ENCODE peak calls at places on chromosomes 13 and 19, in eight cellular contexts. W, X, A, S, F, Q, U and R are unnamed samples.

GRCh38 chr13:59301166-59301551 is 862.6 kb downstream of the DIAPH3 start:
- DNase-seq in A (no peak), X (no peak), Q (no peak), W (no peak), F (no peak), U (no peak), S (no peak), R (no peak)

GRCh38 chr13:61276401-61276800 is 139.2 kb downstream of the PCDH20 start:
- DNase-seq in Q (no peak), A (no peak), X (no peak), F (no peak), W (no peak), U (no peak), S (no peak), R (no peak)

GRCh38 chr13:51781246-51782022 is 22.5 kb downstream of the DHRS12 start:
- DNase-seq in S (no peak), W (no peak), U (no peak), A (peak), Q (peak), X (no peak), F (no peak), R (no peak)

GRCh38 chr19:10537668-10538067 is 6.0 kb upstream of the ATG4D start:
- DNase-seq in W (no peak), U (no peak), S (no peak), X (no peak), A (no peak), Q (no peak), F (no peak), R (no peak)

GRCh38 chr13:99258946-99259345 is 767 bp upstream of the GPR18 start:
- DNase-seq in X (no peak), W (no peak), Q (no peak), U (no peak), A (no peak), S (no peak), F (no peak), R (no peak)

GRCh38 chr19:45125975-45126493 is 33.1 kb downstream of the PPP1R37 start:
- DNase-seq in A (peak), W (no peak), U (peak), X (peak), F (peak), Q (peak), S (no peak), R (peak)

GRCh38 chr19:40365613-40366401 is 17.3 kb downstream of the PLD3 start:
- DNase-seq in F (peak), A (peak), W (peak), U (peak), Q (peak), X (no peak), S (peak), R (peak)

GRCh38 chr19:5547881-5548280 is 19.9 kb downstream of the TINCR start:
- DNase-seq in F (no peak), X (no peak), Q (peak), W (no peak), U (peak), A (peak), S (no peak), R (no peak)

GRCh38 chr13:22562116-22562515 is 618.7 kb upstream of the SGCG start:
- DNase-seq in X (no peak), S (no peak), F (no peak), A (no peak), W (no peak), U (no peak), Q (no peak), R (no peak)

GRCh38 chr13:40993119-40993518 is 26.0 kb downstream of the ELF1 start:
- DNase-seq in Q (no peak), U (no peak), S (no peak), A (no peak), W (peak), X (no peak), F (no peak), R (no peak)

GRCh38 chr13:40995997-40996396 is 23.1 kb downstream of the ELF1 start:
- DNase-seq in X (no peak), W (no peak), S (no peak), Q (no peak), U (no peak), F (no peak), A (no peak), R (no peak)

GRCh38 chr13:40994581-40995230 is 24.4 kb downstream of the ELF1 start:
- DNase-seq in Q (no peak), U (no peak), S (no peak), X (no peak), F (no peak), A (no peak), W (no peak), R (no peak)

GRCh38 chr13:40993987-40994386 is 25.1 kb downstream of the ELF1 start:
- DNase-seq in A (no peak), U (no peak), X (no peak), W (no peak), F (peak), S (no peak), Q (no peak), R (no peak)

DNA sequence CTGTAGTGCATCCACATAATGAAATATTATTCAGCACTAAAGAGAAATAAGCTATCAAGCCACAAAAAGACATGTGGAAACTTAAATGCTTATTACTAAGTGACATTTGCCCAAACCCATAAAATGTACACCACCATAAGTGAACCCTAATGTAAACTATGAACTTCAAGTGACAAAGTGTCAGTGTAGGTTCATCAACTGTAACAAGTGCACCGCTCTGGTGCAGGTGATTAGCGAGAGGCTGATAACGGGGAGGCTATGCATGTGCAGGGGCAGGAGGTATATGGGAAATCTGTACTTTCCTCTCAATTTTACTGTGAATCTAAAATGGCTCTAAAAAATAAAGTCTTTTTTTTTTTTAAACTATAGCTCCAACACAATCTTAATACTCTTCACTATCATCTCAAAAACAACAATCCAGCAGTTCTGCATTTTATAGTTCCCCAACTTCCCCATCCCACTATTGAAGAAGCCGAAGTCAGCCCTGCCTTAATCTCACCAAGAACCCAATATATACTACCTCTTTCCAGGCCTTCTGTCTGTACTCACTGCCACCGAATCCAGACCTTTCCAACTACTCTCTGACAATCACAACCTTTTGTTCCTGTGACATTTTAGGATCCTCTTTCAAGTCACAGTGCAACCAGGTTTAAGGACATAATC is 22.6 kb downstream of the ELF1 start:
- DNase-seq in Q (no peak), F (no peak), X (no peak), S (no peak), A (no peak), U (no peak), W (no peak), R (no peak)
- H3K4me3 ChIP-seq in Q (no peak), F (no peak), X (no peak), S (no peak), A (no peak), U (no peak), W (no peak), R (no peak)

GRCh38 chr13:37290691-37291090 is 185.2 kb upstream of the CSNK1A1L start:
- DNase-seq in U (no peak), X (no peak), W (no peak), F (no peak), A (no peak), Q (no peak), S (no peak), R (no peak)
- TF ChIP-seq POLR2A in U (no peak), X (no peak), W (no peak), F (no peak), A (no peak), Q (no peak), S (no peak), R (no peak)

DNA sequence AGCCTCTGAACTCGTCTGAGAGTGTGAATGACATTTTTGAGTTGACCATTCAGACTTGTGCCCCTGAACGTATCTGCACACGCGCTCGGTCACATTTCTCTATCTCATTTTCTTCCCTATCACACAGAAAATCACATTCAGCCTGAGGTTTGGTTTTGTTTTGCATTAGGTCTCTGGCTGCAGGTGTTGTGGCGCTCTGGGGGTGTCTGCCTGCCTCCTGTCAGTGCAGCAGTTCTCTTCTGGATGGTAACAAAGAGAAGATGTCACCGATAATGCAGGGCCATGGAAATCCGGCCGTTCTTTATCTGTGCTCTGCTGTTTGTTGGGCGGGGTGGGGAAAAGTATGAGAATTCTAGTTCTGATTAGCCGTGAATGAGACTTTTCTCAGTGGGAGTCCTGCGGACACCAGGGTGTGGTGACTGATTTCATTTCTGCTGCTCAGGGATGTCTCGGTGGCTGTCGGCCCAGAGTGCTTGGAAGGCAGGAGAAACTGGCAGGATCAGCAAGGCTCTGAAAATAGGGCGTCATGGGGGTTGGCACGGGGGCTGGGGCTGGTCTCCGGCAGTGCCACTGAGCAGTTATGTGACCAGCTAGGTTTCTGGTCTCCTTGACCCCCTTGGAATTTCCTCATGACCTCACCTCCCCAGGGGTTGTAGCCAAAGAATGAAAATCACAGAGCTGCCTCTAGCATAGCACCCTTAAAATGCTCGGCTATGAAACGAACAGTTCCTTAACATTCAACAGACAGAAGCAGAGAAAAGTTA is 5.1 kb downstream of the RNF113B start:
- DNase-seq in F (no peak), X (no peak), Q (peak), S (no peak), A (peak), W (peak), U (no peak), R (no peak)
- H3K4me3 ChIP-seq in F (peak), X (no peak), Q (peak), S (no peak), A (no peak), W (peak), U (no peak), R (no peak)

GRCh38 chr19:801030-801860 is 4.0 kb downstream of the PTBP1 start:
- DNase-seq in S (peak), Q (peak), A (no peak), X (no peak), W (peak), U (no peak), F (no peak), R (peak)

GRCh38 chr19:800360-801029 is 3.2 kb downstream of the PTBP1 start:
- DNase-seq in X (no peak), W (no peak), Q (peak), A (no peak), F (peak), S (peak), U (no peak), R (no peak)

GRCh38 chr19:797528-798414 is 519 bp downstream of the PTBP1 start:
- DNase-seq in X (peak), A (peak), U (peak), S (peak), W (peak), Q (peak), F (peak), R (peak)

GRCh38 chr19:798415-799075 is 1.3 kb downstream of the PTBP1 start:
- DNase-seq in F (no peak), X (no peak), U (no peak), S (no peak), A (no peak), W (peak), Q (no peak), R (no peak)

GRCh38 chr19:799076-799881 is 2.0 kb downstream of the PTBP1 start:
- DNase-seq in A (peak), Q (peak), S (no peak), X (no peak), W (peak), F (no peak), U (no peak), R (no peak)
- TF ChIP-seq POLR2A in A (no peak), Q (no peak), S (no peak), X (no peak), W (no peak), F (no peak), U (no peak), R (no peak)

GRCh38 chr19:35744335-35744687 is 907 bp downstream of the U2AF1L4 start:
- DNase-seq in X (no peak), U (no peak), F (no peak), A (no peak), W (no peak), S (no peak), Q (no peak), R (no peak)
- H3K4me3 ChIP-seq in X (peak), U (peak), F (peak), A (peak), W (peak), S (peak), Q (peak), R (peak)

GRCh38 chr19:54612428-54612827 is 17.9 kb upstream of the LILRB1 start:
- DNase-seq in Q (no peak), S (no peak), W (no peak), F (no peak), X (no peak), U (no peak), A (no peak), R (no peak)

GRCh38 chr19:54616057-54616456 is 14.2 kb upstream of the LILRB1 start:
- DNase-seq in X (no peak), Q (no peak), U (no peak), S (no peak), F (no peak), W (no peak), A (no peak), R (no peak)

GRCh38 chr19:54620464-54620863 is 9.8 kb upstream of the LILRB1 start:
- DNase-seq in U (no peak), X (no peak), S (no peak), F (no peak), Q (no peak), A (no peak), W (no peak), R (no peak)

GRCh38 chr19:54616840-54617560 is 13.3 kb upstream of the LILRB1 start:
- DNase-seq in U (no peak), F (no peak), Q (no peak), X (peak), W (no peak), S (no peak), A (no peak), R (no peak)
- TF ChIP-seq POLR2A in U (no peak), F (no peak), Q (no peak), X (no peak), W (no peak), S (no peak), A (no peak), R (no peak)

GRCh38 chr19:42477933-42478332 is 35.2 kb upstream of the CXCL17 start:
- DNase-seq in Q (no peak), A (no peak), S (no peak), X (no peak), W (no peak), F (no peak), U (no peak), R (no peak)

GRCh38 chr19:42477117-42477516 is 34.4 kb upstream of the CXCL17 start:
- DNase-seq in F (no peak), X (no peak), U (no peak), W (no peak), S (no peak), Q (no peak), A (no peak), R (no peak)

GRCh38 chr19:42479736-42480135 is 37.0 kb upstream of the CXCL17 start:
- DNase-seq in W (no peak), U (no peak), Q (no peak), X (no peak), A (no peak), S (no peak), F (no peak), R (no peak)

GRCh38 chr19:42478765-42479307 is 36.1 kb upstream of the CXCL17 start:
- DNase-seq in X (no peak), S (no peak), A (no peak), Q (no peak), U (no peak), W (no peak), F (no peak), R (no peak)

DNA sequence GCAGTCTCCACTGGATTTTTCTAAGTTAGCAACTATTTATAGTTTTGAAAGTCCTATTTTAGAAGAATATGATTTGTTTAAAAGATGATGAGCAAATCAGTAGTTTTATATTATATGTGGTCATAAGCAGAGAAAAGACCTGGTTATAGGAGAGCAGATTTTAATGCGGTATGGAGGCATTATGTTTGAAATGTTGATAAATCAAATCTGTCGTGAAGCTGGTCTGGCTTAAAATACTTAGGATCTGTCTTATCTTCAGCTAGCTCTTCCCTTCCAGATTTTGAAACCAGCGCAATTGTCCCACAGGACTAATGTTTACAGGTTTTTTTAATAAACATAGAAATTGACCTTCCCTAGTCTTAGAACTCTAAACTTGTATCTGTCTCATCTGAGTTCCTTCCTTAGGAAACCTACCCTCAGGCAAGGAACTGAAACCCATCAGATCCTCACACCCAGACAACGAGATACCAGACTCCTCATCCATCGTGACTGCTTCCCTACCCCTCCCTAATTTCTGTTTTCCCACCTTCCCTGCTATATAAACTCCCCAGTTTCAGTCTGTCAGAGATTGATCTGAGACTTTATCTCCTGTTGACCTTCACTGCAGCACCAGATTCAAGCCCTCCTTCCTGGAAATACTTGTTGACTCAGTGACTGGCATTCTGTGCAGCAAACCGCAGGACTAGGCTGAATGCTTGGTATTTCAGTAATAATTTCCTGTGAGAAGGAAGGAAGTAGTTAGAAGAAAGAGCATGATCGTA is 37.8 kb upstream of the CXCL17 start:
- DNase-seq in W (no peak), F (no peak), X (no peak), Q (no peak), S (no peak), A (peak), U (no peak), R (no peak)
- H3K4me3 ChIP-seq in W (peak), F (no peak), X (no peak), Q (no peak), S (no peak), A (no peak), U (no peak), R (no peak)

DNA sequence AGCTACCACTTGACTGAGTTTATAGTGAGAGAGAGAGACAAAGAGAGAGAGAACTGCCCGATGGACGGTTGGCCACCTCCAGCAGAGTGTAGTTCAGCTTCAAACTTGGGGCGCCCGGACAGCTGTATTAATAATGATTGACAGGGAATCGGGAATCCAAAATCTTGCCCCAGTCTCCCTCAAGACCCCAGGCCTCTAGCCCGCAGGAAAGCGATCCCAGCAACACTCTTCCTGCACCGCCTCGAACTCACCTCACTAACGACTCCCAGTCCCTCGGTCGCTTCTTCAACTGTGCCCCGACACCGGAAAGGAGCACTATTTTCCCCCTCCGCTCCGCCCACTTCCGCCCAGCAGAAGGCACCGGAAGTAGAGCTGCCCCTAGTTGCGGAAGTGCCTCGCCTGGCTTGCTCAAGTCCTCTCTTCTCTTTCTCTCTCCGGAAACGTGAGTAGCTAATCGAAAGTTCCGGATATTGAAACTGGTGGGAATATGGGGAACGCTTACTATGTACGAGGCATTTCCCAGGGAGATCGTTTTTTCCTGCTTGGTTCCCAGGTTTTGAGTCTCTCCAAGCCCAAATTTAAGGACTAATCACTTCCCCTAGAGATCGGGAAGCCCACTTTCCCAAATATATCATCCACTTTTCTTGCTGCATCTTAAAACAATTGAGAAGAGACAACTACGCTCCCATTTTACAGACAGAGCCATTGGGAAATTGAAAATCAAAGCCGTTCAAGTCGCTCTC is at the start of gene NOSIP:
- DNase-seq in U (peak), A (peak), Q (peak), W (peak), S (peak), F (peak), X (peak), R (peak)
- TF ChIP-seq POLR2A in U (peak), A (peak), Q (peak), W (peak), S (peak), F (peak), X (peak), R (peak)

GRCh38 chr19:55550321-55550650 is 4.9 kb upstream of the SBK3 start:
- DNase-seq in A (no peak), S (no peak), F (no peak), U (no peak), Q (no peak), X (no peak), W (no peak), R (no peak)
- H3K4me3 ChIP-seq in A (no peak), S (no peak), F (no peak), U (peak), Q (no peak), X (no peak), W (no peak), R (no peak)

DNA sequence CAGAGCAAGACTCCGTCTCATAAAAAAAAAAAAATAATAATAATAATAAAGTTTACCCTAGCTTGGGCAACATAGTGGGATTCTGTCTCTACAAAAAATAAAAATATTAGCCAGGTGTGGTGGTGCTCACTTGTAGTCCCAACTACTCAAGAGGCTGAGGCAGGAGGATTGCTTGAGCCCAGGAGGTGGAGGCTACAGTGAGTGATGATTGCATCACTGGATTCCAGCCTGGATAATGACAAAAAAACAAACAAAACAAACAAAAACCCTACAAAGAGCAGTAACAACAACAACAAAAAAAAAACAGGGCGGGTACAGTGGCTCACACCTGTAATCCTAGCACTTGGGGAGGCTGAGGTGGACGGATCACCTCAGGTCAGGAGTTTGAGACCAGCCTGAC is 45.2 kb downstream of the ZNF331 start:
- DNase-seq in A (no peak), X (no peak), S (no peak), Q (no peak), U (no peak), W (no peak), F (no peak), R (no peak)
- TF ChIP-seq POLR2A in A (no peak), X (no peak), S (no peak), Q (no peak), U (no peak), W (no peak), F (no peak), R (no peak)